ENCODE peak calls at places on chromosomes 5 and 9, in five cellular contexts. P is anterior cingulate cortex, E is AG08395, W is type B pancreatic cell, T is hypothalamus. N is an unnamed sample.

GRCh38 chr9:35659340-35659739 is 1.2 kb downstream of the CCDC107 start:
- DNase-seq in P (no peak), E (peak; percentile 42), W (no peak), T (no peak), N (no peak)

GRCh38 chr5:132782101-132782500 is 5.1 kb upstream of the SEPTIN8 start:
- DNase-seq in P (no peak), E (peak; percentile 55), W (no peak), T (no peak), N (no peak)

GRCh38 chr5:176420972-176421544 is 4.7 kb upstream of the CLTB start:
- DNase-seq in P (no peak), E (no peak), W (no peak), T (no peak), N (no peak)

GRCh38 chr5:102411-103043 is 10.6 kb downstream of the PLEKHG4B start:
- DNase-seq in P (no peak), E (no peak), W (no peak), T (no peak), N (no peak)

GRCh38 chr5:14268738-14269137 is 125.6 kb downstream of the TRIO start:
- DNase-seq in P (no peak), E (no peak), W (no peak), T (peak; percentile 40), N (no peak)

GRCh38 chr5:58683567-58683966 is 100.7 kb downstream of the RAB3C start:
- DNase-seq in P (no peak), E (no peak), W (no peak), T (no peak), N (no peak)

GRCh38 chr9:113818391-113818790 is 57.7 kb upstream of the ZNF618 start:
- DNase-seq in P (no peak), E (no peak), W (no peak), T (no peak), N (no peak)

GRCh38 chr9:14524881-14525515 is 168.2 kb downstream of the ZDHHC21 start:
- DNase-seq in P (no peak), E (no peak), W (no peak), T (no peak), N (no peak)

GRCh38 chr5:87529486-87530076 is 116.9 kb upstream of the CCNH start:
- DNase-seq in P (no peak), E (no peak), W (no peak), T (no peak), N (no peak)

GRCh38 chr5:132389453-132390286 is 20.2 kb downstream of the SLC22A5 start:
- DNase-seq in P (no peak), E (peak; percentile 98), W (peak; percentile 42), T (no peak), N (no peak)

GRCh38 chr9:136575626-136576268 is 29.9 kb upstream of the NOTCH1 start:
- DNase-seq in P (no peak), E (no peak), W (no peak), T (no peak), N (no peak)

GRCh38 chr5:74131256-74131655 is 505.3 kb downstream of the ARHGEF28 start:
- DNase-seq in P (no peak), E (no peak), W (no peak), T (no peak), N (no peak)

N was measured in putamen.